ENCODE peak calls at places on chromosomes 6 and 20, in eight cellular contexts. L, X, P, S, H, K, V and J are unnamed samples.

GRCh38 chr6:73452107-73452461 is at the start of gene CGAS:
- DNase-seq in L (peak), X (peak), P (peak), S (peak), H (peak), K (peak), V (peak), J (no peak)

GRCh38 chr20:63362426-63363009 is 1.4 kb upstream of the CHRNA4 start:
- DNase-seq in L (no peak), X (no peak), P (no peak), S (no peak), H (no peak), K (no peak), V (no peak), J (no peak)

GRCh38 chr6:35716798-35717197 is 20.0 kb upstream of the ARMC12 start:
- DNase-seq in L (no peak), X (no peak), P (no peak), S (no peak), H (no peak), K (no peak), V (no peak), J (no peak)

GRCh38 chr20:15637971-15638754 is 935.1 kb downstream of the KIF16B start:
- DNase-seq in L (no peak), X (no peak), P (no peak), S (no peak), H (no peak), K (no peak), V (no peak), J (peak)

GRCh38 chr6:12522347-12522746 is 194.2 kb upstream of the PHACTR1 start:
- DNase-seq in L (peak), X (no peak), P (no peak), S (no peak), H (no peak), K (no peak), V (no peak), J (no peak)

GRCh38 chr6:38686270-38687042 is 16.5 kb downstream of the GLO1 start:
- DNase-seq in L (no peak), X (no peak), P (no peak), S (no peak), H (no peak), K (no peak), V (no peak), J (no peak)

GRCh38 chr6:126118058-126118759 is 131.9 kb downstream of the TRMT11 start:
- DNase-seq in L (peak), X (no peak), P (no peak), S (no peak), H (no peak), K (no peak), V (no peak), J (no peak)

GRCh38 chr6:15893556-15894253 is 230.9 kb upstream of the DTNBP1 start:
- DNase-seq in L (no peak), X (no peak), P (no peak), S (no peak), H (no peak), K (no peak), V (no peak), J (no peak)

GRCh38 chr20:25629816-25630499 is 6.1 kb upstream of the NANP start:
- DNase-seq in L (no peak), X (no peak), P (no peak), S (no peak), H (no peak), K (no peak), V (no peak), J (no peak)

GRCh38 chr20:40103420-40103819 is 585.6 kb downstream of the MAFB start:
- DNase-seq in L (no peak), X (no peak), P (no peak), S (no peak), H (no peak), K (no peak), V (no peak), J (no peak)

GRCh38 chr20:63708301-63709148 is 686 bp downstream of the ZGPAT start:
- DNase-seq in L (no peak), X (no peak), P (no peak), S (no peak), H (no peak), K (no peak), V (peak), J (no peak)

GRCh38 chr6:11824986-11825385 is 46.4 kb upstream of the ADTRP start:
- DNase-seq in L (peak), X (no peak), P (no peak), S (peak), H (peak), K (no peak), V (peak), J (no peak)

GRCh38 chr6:63805808-63806572 is 170.4 kb downstream of the PHF3 start:
- DNase-seq in L (peak), X (no peak), P (no peak), S (no peak), H (no peak), K (no peak), V (peak), J (no peak)

GRCh38 chr6:118562959-118563358 is 14.9 kb downstream of the PLN start:
- DNase-seq in L (no peak), X (no peak), P (no peak), S (no peak), H (no peak), K (no peak), V (peak), J (no peak)

GRCh38 chr20:63518946-63519764 is 1.4 kb upstream of the PPDPF start:
- DNase-seq in L (no peak), X (no peak), P (no peak), S (no peak), H (no peak), K (no peak), V (no peak), J (no peak)

GRCh38 chr6:72374864-72375263 is 247.0 kb upstream of the KCNQ5 start:
- DNase-seq in L (peak), X (no peak), P (no peak), S (no peak), H (no peak), K (no peak), V (no peak), J (no peak)

GRCh38 chr6:89970609-89971337 is 76.5 kb downstream of the GJA10 start:
- DNase-seq in L (peak), X (no peak), P (peak), S (no peak), H (no peak), K (no peak), V (peak), J (peak)

GRCh38 chr6:71077655-71078054 is 120.8 kb upstream of the B3GAT2 start:
- DNase-seq in L (no peak), X (no peak), P (no peak), S (no peak), H (no peak), K (no peak), V (no peak), J (no peak)

GRCh38 chr20:18412202-18412901 is 54.5 kb downstream of the DZANK1 start:
- DNase-seq in L (no peak), X (no peak), P (no peak), S (no peak), H (no peak), K (no peak), V (no peak), J (no peak)

GRCh38 chr6:130889423-130889822 is 62.2 kb downstream of the SMLR1 start:
- DNase-seq in L (no peak), X (no peak), P (no peak), S (no peak), H (no peak), K (no peak), V (no peak), J (no peak)

GRCh38 chr6:101762851-101763250 is 369.3 kb downstream of the GRIK2 start:
- DNase-seq in L (no peak), X (no peak), P (no peak), S (no peak), H (no peak), K (no peak), V (no peak), J (no peak)

GRCh38 chr20:61502433-61502832 is 250.4 kb downstream of the CDH4 start:
- DNase-seq in L (peak), X (no peak), P (no peak), S (no peak), H (no peak), K (no peak), V (no peak), J (no peak)

GRCh38 chr6:94813806-94814205 is 763.5 kb upstream of the MANEA start:
- DNase-seq in L (no peak), X (no peak), P (no peak), S (no peak), H (no peak), K (no peak), V (no peak), J (no peak)

GRCh38 chr6:62681108-62681507 is 395.1 kb upstream of the KHDRBS2 start:
- DNase-seq in L (no peak), X (no peak), P (no peak), S (no peak), H (no peak), K (no peak), V (no peak), J (no peak)

GRCh38 chr6:20574355-20574754 is 40.1 kb downstream of the CDKAL1 start:
- DNase-seq in L (no peak), X (no peak), P (no peak), S (no peak), H (no peak), K (no peak), V (no peak), J (no peak)

GRCh38 chr6:112694986-112695385 is 347.9 kb downstream of the RFPL4B start:
- DNase-seq in L (no peak), X (no peak), P (no peak), S (no peak), H (no peak), K (no peak), V (no peak), J (no peak)

GRCh38 chr6:35213824-35214756 is at the start of gene SCUBE3:
- DNase-seq in L (peak), X (no peak), P (no peak), S (no peak), H (peak), K (no peak), V (peak), J (peak)

GRCh38 chr20:2872304-2873009 is 824 bp upstream of the PTPRA start:
- DNase-seq in L (peak), X (peak), P (peak), S (peak), H (peak), K (peak), V (peak), J (peak)

GRCh38 chr6:106125925-106126435 is 39.8 kb downstream of the PRDM1 start:
- DNase-seq in L (peak), X (no peak), P (no peak), S (peak), H (peak), K (no peak), V (no peak), J (no peak)

GRCh38 chr6:155272353-155273222 is 8.8 kb downstream of the CLDN20 start:
- DNase-seq in L (no peak), X (no peak), P (peak), S (no peak), H (no peak), K (no peak), V (peak), J (no peak)

GRCh38 chr20:35002426-35003210 is 47.0 kb downstream of the MYH7B start:
- DNase-seq in L (no peak), X (no peak), P (no peak), S (no peak), H (no peak), K (no peak), V (no peak), J (no peak)

GRCh38 chr6:11459002-11459658 is 78.4 kb upstream of the TMEM170B start:
- DNase-seq in L (no peak), X (no peak), P (no peak), S (no peak), H (peak), K (no peak), V (no peak), J (no peak)